ENCODE peak calls at places on chromosomes 2 and 18, in seven cellular contexts. M, S, G, J, U, Y and K are unnamed samples.

GRCh38 chr2:71073475-71073874 is 5.0 kb downstream of the NAGK start:
- DNase-seq in M (no peak), S (no peak), G (no peak), J (no peak), U (no peak), Y (no peak), K (no peak)

GRCh38 chr18:22056962-22057361 is 112.4 kb upstream of the GATA6 start:
- DNase-seq in M (no peak), S (no peak), G (no peak), J (no peak), U (no peak), Y (no peak), K (no peak)

GRCh38 chr2:196365132-196365531 is 193.8 kb upstream of the STK17B start:
- DNase-seq in M (no peak), S (peak), G (no peak), J (no peak), U (no peak), Y (no peak), K (no peak)

GRCh38 chr2:156191547-156191946 is 141.0 kb downstream of the NR4A2 start:
- DNase-seq in M (no peak), S (peak), G (no peak), J (no peak), U (no peak), Y (no peak), K (no peak)

GRCh38 chr18:55421612-55422381 is 166.2 kb downstream of the TCF4 start:
- DNase-seq in M (peak), S (peak), G (no peak), J (no peak), U (no peak), Y (no peak), K (no peak)

GRCh38 chr2:16123421-16123820 is 183.1 kb downstream of the MYCN start:
- DNase-seq in M (no peak), S (no peak), G (no peak), J (no peak), U (no peak), Y (no peak), K (no peak)

GRCh38 chr18:29083545-29083944 is 906.6 kb upstream of the CDH2 start:
- DNase-seq in M (no peak), S (peak), G (no peak), J (no peak), U (no peak), Y (no peak), K (no peak)

GRCh38 chr2:174663572-174663971 is 66.0 kb upstream of the WIPF1 start:
- DNase-seq in M (no peak), S (peak), G (peak), J (no peak), U (peak), Y (no peak), K (no peak)

GRCh38 chr18:80184243-80184772 is 63.0 kb downstream of the PARD6G start:
- DNase-seq in M (no peak), S (no peak), G (no peak), J (no peak), U (peak), Y (no peak), K (no peak)

GRCh38 chr2:164141271-164141670 is 405.5 kb upstream of the FIGN start:
- DNase-seq in M (no peak), S (no peak), G (no peak), J (no peak), U (no peak), Y (no peak), K (no peak)

GRCh38 chr2:236250909-236251579 is 13.2 kb downstream of the ASB18 start:
- DNase-seq in M (no peak), S (no peak), G (no peak), J (no peak), U (no peak), Y (no peak), K (no peak)

GRCh38 chr18:7817596-7817995 is 250.5 kb downstream of the PTPRM start:
- DNase-seq in M (peak), S (no peak), G (no peak), J (no peak), U (no peak), Y (no peak), K (no peak)

GRCh38 chr2:20933692-20934091 is 110.2 kb downstream of the APOB start:
- DNase-seq in M (no peak), S (no peak), G (no peak), J (no peak), U (no peak), Y (no peak), K (no peak)

GRCh38 chr2:9255416-9255815 is 48.8 kb downstream of the ASAP2 start:
- DNase-seq in M (no peak), S (no peak), G (no peak), J (no peak), U (no peak), Y (no peak), K (no peak)

GRCh38 chr2:47264183-47264582 is 109.1 kb upstream of the STPG4 start:
- DNase-seq in M (no peak), S (no peak), G (no peak), J (no peak), U (no peak), Y (no peak), K (no peak)

GRCh38 chr2:74142340-74142739 is 5.4 kb downstream of the BOLA3 start:
- DNase-seq in M (no peak), S (no peak), G (peak), J (no peak), U (no peak), Y (no peak), K (no peak)
- TF ChIP-seq CTCF in M (no peak), S (no peak), G (peak), J (no peak), U (no peak), Y (no peak), K (no peak)

DNA sequence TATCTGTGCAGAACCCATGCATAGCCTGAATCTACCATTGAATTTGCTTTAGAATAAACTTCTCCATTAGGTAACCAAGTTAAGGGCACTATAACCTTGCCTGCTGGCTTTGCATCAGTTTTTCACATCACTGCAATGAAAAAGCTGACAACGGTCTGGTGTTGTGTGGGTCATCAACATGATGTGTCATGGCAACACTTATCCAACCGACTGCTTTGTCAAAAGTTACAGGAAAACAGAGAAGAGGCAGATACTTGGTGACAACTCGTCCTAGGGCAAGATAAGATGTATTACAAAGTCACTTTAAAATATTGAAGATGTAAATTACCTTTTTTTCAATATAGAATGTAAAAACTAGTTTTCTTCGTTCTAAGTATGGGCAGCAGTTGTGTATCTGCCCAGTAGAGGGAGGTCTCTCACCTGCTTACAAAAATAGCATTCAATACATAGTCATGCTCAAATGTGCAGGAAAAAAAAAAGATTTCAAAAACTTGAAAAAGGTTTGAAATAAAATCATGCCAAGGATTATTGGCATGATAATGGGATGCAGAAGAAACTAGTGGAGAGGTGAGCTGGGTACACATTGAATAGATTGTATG is 96.3 kb downstream of the EVA1A start:
- DNase-seq in M (no peak), S (peak), G (no peak), J (no peak), U (no peak), Y (peak), K (no peak)
- TF ChIP-seq CTCF in M (no peak), S (peak), G (peak), J (peak), U (no peak), Y (peak), K (no peak)

GRCh38 chr2:59233448-59233847 is 992.3 kb upstream of the FANCL start:
- DNase-seq in M (no peak), S (no peak), G (no peak), J (no peak), U (no peak), Y (no peak), K (no peak)

GRCh38 chr2:59236723-59237122 is 995.6 kb upstream of the FANCL start:
- DNase-seq in M (no peak), S (peak), G (peak), J (no peak), U (no peak), Y (no peak), K (no peak)

GRCh38 chr2:59233910-59234309 is 992.8 kb upstream of the FANCL start:
- DNase-seq in M (no peak), S (no peak), G (no peak), J (no peak), U (no peak), Y (no peak), K (no peak)

GRCh38 chr2:59232394-59233165 is 991.5 kb upstream of the FANCL start:
- DNase-seq in M (no peak), S (no peak), G (no peak), J (no peak), U (no peak), Y (no peak), K (no peak)

DNA sequence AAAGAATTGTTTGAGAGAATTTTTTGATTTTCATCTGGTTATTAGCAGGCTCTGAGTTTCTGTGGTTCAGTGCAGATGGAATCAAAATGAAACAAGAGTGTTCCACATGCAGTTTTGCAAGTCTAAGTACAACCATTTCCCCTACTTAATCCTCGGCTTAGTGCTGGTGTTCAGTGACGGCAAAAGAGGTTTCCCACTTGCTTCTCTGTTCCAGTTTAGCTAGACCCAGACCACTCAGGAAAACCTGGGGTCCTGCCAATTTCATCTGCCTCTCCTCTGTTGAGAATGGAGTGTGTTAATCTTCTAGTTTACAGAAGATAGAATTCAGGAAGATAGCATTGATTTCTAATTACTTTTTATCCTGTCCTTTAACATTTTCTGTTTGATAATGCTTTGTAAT is 996.2 kb upstream of the FANCL start:
- DNase-seq in M (no peak), S (no peak), G (no peak), J (no peak), U (no peak), Y (no peak), K (no peak)
- TF ChIP-seq CTCF in M (no peak), S (no peak), G (no peak), J (no peak), U (no peak), Y (no peak), K (no peak)

GRCh38 chr2:219527472-219527871 is 13.2 kb downstream of the ASIC4 start:
- DNase-seq in M (no peak), S (no peak), G (no peak), J (no peak), U (no peak), Y (no peak), K (no peak)

GRCh38 chr2:219526320-219527075 is 12.2 kb downstream of the ASIC4 start:
- DNase-seq in M (no peak), S (no peak), G (no peak), J (no peak), U (no peak), Y (no peak), K (no peak)

GRCh38 chr2:219527076-219527394 is 12.8 kb downstream of the ASIC4 start:
- DNase-seq in M (no peak), S (no peak), G (no peak), J (no peak), U (no peak), Y (no peak), K (no peak)

GRCh38 chr2:219524817-219525216 is 10.5 kb downstream of the ASIC4 start:
- DNase-seq in M (no peak), S (no peak), G (no peak), J (no peak), U (no peak), Y (no peak), K (no peak)

DNA sequence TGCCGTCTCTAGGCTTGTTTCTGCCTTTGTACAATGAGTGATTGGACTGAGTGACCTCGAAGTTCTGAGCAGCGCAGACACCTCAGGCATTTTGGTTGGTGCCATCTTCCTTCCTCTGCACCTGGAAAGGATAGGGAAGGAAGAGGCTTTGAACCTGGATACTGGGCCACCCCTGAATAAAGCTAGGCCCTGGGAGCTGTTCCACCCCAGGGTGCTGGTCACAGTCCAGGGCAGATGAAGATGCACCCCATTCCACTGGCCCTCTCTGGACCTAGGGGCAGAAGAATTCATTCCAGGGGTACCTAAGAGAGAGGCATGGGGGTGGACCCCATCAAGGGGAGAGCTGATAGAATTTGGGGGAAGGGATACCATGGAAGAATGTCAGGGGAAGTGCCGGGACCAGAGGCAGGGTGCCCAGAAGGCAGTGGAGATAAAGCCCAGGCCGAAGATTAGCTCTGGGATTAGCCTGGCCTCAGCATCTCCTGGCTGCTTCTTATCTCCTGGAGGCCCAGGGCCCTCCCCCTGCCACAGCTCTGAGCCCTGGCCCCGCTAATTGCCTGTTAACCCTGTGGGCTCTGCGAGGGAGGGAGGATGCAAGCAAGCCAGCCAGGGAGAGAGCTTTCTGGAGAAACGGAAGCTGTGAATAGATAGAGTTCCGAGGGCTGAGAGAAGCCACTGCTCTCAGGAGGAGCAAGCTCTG is 11.4 kb downstream of the ASIC4 start:
- DNase-seq in M (no peak), S (no peak), G (no peak), J (no peak), U (no peak), Y (no peak), K (no peak)
- TF ChIP-seq CTCF in M (no peak), S (no peak), G (no peak), J (no peak), U (no peak), Y (no peak), K (no peak)